ENCODE peak calls at places on chromosomes 4 and X, in five cellular contexts. Q, K, I, G and L are unnamed samples.

GRCh38 chr4:53059253-53059652 is 197.1 kb downstream of the RASL11B start:
- DNase-seq in Q (no peak), I (no peak), K (no peak), G (peak), L (no peak)

GRCh38 chr4:69830529-69831269 is 29.2 kb downstream of the SULT1E1 start:
- DNase-seq in I (peak), Q (peak), G (peak), K (no peak), L (no peak)

GRCh38 chr4:69881173-69881773 is 21.3 kb upstream of the SULT1E1 start:
- DNase-seq in I (peak), K (peak), Q (peak), G (peak), L (no peak)

GRCh38 chrX:23008431-23009099 is 8.8 kb downstream of the DDX53 start:
- DNase-seq in K (no peak), G (peak), I (no peak), Q (no peak), L (no peak)

GRCh38 chr4:1449475-1449832 is 43.2 kb upstream of the NKX1-1 start:
- DNase-seq in I (peak), Q (no peak), K (no peak), G (no peak), L (no peak)

GRCh38 chr4:137376312-137376711 is 156.0 kb downstream of the PCDH18 start:
- DNase-seq in G (no peak), Q (no peak), I (no peak), K (no peak), L (no peak)

GRCh38 chrX:15686818-15687685 is 22.4 kb upstream of the CLTRN start:
- DNase-seq in I (peak), K (peak), Q (peak), G (peak), L (peak)

GRCh38 chr4:168318266-168318895 is at the start of gene DDX60:
- DNase-seq in K (peak), G (peak), Q (peak), I (peak), L (peak)

GRCh38 chrX:1452497-1453389 is at the start of gene ASMTL:
- DNase-seq in G (no peak), K (peak), Q (no peak), I (peak), L (peak)

GRCh38 chr4:33924239-33924638 is 2320.1 kb downstream of the ARAP2 start:
- DNase-seq in K (peak), G (no peak), I (peak), Q (no peak), L (no peak)

GRCh38 chr4:88969271-88969670 is 87.7 kb downstream of the FAM13A start:
- DNase-seq in G (no peak), Q (no peak), I (no peak), K (no peak), L (no peak)

GRCh38 chrX:137547291-137547690 is 18.6 kb upstream of the ZIC3 start:
- DNase-seq in Q (no peak), I (peak), G (no peak), K (peak), L (no peak)

GRCh38 chrX:19350831-19351447 is 7.2 kb downstream of the PDHA1 start:
- DNase-seq in Q (no peak), G (no peak), I (no peak), K (no peak), L (no peak)

GRCh38 chr4:7027913-7028312 is 15.3 kb upstream of the TADA2B start:
- DNase-seq in K (no peak), Q (no peak), I (no peak), G (no peak), L (no peak)

GRCh38 chr4:88985088-88985779 is 71.8 kb downstream of the FAM13A start:
- DNase-seq in K (no peak), I (no peak), Q (no peak), G (no peak), L (no peak)

GRCh38 chr4:9812530-9813340 is 31.3 kb downstream of the DRD5 start:
- DNase-seq in Q (peak), G (no peak), I (no peak), K (no peak), L (no peak)

GRCh38 chr4:80231180-80231579 is 33.9 kb downstream of the PRDM8 start:
- DNase-seq in I (no peak), K (no peak), Q (no peak), G (no peak), L (no peak)